ENCODE peak calls at places on chromosomes 5 and 9, in nine cellular contexts. V is cardiac muscle cell; D is GM23248; P is CD8-positive, alpha-beta T cell; C is heart left ventricle; W is thyroid gland; Z is aorta; K is A549; M is fibroblast of lung. H is an unnamed sample. For H3K4me1, the result is how much of the 10 kb centered on the place peaks cover.

GRCh38 chr5:53169933-53170332 is 60.4 kb upstream of the MOCS2 start:
- DNase-seq in W (no peak), V (no peak), M (no peak), P (no peak), C (no peak), D (no peak), Z (no peak), K (no peak), H (no peak)

GRCh38 chr9:117268847-117269452 is 145.9 kb downstream of the ASTN2 start:
- DNase-seq in D (no peak), V (no peak), C (no peak), M (no peak), Z (no peak), K (no peak), W (no peak), P (no peak), H (no peak)

GRCh38 chr5:32677023-32677422 is 34.1 kb upstream of the NPR3 start:
- DNase-seq in W (no peak), M (no peak), K (no peak), P (no peak), D (no peak), C (no peak), Z (no peak), V (no peak), H (no peak)

GRCh38 chr5:146607663-146608315 is 91.8 kb upstream of the GPR151 start:
- DNase-seq in C (no peak), M (peak), W (no peak), D (no peak), V (no peak), K (no peak), P (no peak), Z (no peak), H (no peak)

GRCh38 chr9:120869726-120870125 is 7.3 kb downstream of the PHF19 start:
- DNase-seq in C (no peak), Z (peak), K (no peak), M (no peak), V (no peak), D (no peak), W (no peak), P (no peak), H (no peak)

GRCh38 chr9:106860731-106861584 is 2.0 kb upstream of the ZNF462 start:
- DNase-seq in W (peak), V (peak), C (peak), P (no peak), Z (peak), K (no peak), M (peak), D (peak), H (no peak)

GRCh38 chr9:10252174-10252573 is 360.6 kb downstream of the PTPRD start:
- DNase-seq in C (peak), Z (no peak), V (no peak), P (no peak), M (peak), K (no peak), W (no peak), D (no peak), H (no peak)

GRCh38 chr9:107749787-107750444 is 260.3 kb upstream of the KLF4 start:
- DNase-seq in P (no peak), W (peak), C (peak), K (peak), M (peak), V (no peak), D (peak), Z (peak), H (no peak)

GRCh38 chr5:112691758-112692157 is 45.9 kb upstream of the APC start:
- DNase-seq in M (no peak), K (peak), Z (no peak), D (no peak), C (no peak), P (peak), W (no peak), V (no peak), H (no peak)

GRCh38 chr5:3787604-3788003 is 192.0 kb downstream of the IRX1 start:
- DNase-seq in W (no peak), P (no peak), K (no peak), Z (no peak), C (no peak), M (no peak), V (peak), D (no peak), H (no peak)

GRCh38 chr9:23820731-23821399 is 5.2 kb downstream of the ELAVL2 start:
- DNase-seq in V (peak), D (no peak), W (no peak), C (no peak), M (no peak), K (no peak), P (no peak), Z (no peak), H (peak)

GRCh38 chr9:119961774-119962408 is 592.7 kb upstream of the BRINP1 start:
- DNase-seq in M (no peak), V (peak), P (no peak), Z (no peak), D (peak), K (peak), C (no peak), W (peak), H (no peak)

GRCh38 chr5:172868924-172869565 is 35.0 kb downstream of the ERGIC1 start:
- DNase-seq in V (no peak), C (peak), P (no peak), Z (peak), W (peak), M (peak), K (peak), D (peak), H (no peak)

GRCh38 chr5:56676091-56676768 is 139.1 kb upstream of the MAP3K1 start:
- DNase-seq in Z (no peak), P (no peak), K (no peak), W (no peak), M (no peak), D (peak), V (no peak), C (no peak), H (no peak)

GRCh38 chr5:88143693-88144218 is 124.9 kb downstream of the TMEM161B start:
- DNase-seq in Z (no peak), W (no peak), M (no peak), V (no peak), D (no peak), C (no peak), P (no peak), K (no peak), H (no peak)

GRCh38 chr9:120362446-120362845 is 217.5 kb downstream of the CDK5RAP2 start:
- DNase-seq in P (no peak), K (no peak), Z (no peak), V (no peak), C (no peak), D (peak), M (peak), W (no peak), H (no peak)

GRCh38 chr9:117403848-117404247 is 11.0 kb downstream of the ASTN2 start:
- DNase-seq in Z (no peak), M (no peak), V (no peak), C (no peak), K (no peak), W (no peak), D (no peak), P (no peak), H (no peak)

GRCh38 chr9:135123735-135124134 is 36.3 kb downstream of the OLFM1 start:
- DNase-seq in K (no peak), P (no peak), M (no peak), V (peak), Z (no peak), D (no peak), C (no peak), W (peak), H (no peak)

GRCh38 chr9:108474356-108474755 is 381.4 kb downstream of the ACTL7B start:
- DNase-seq in Z (no peak), W (no peak), C (no peak), V (no peak), K (no peak), P (no peak), D (no peak), M (peak), H (no peak)

GRCh38 chr5:74296685-74297084 is 343.8 kb downstream of the ENC1 start:
- DNase-seq in M (peak), V (no peak), C (peak), W (peak), D (no peak), P (no peak), Z (no peak), K (no peak), H (no peak)

GRCh38 chr5:71860048-71860447 is 141.0 kb downstream of the CARTPT start:
- DNase-seq in K (no peak), P (no peak), C (no peak), Z (no peak), V (no peak), W (no peak), M (no peak), D (no peak), H (no peak)

DNA sequence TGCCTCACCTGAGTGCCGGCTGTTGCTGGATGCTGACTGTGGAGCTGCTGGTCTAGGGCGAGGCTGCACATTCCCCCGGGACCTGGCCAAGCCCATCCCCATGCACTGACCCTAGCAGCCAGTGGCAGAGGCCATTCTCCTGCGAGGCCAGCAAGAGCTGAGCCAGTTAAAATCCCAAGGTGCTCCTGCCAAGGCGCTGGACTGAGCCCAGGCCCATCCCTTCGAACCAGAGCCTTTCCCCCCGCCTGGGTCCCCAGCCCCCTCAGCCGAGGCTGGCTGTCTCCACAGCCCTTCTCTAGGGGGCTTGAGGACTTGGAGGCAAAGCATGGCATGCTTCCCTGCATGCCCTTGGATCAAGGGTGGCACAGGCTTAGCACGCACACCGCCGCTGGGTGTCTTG is 1.6 kb downstream of the ADAMTSL2 start:
- DNase-seq in K (no peak), P (no peak), C (no peak), W (no peak), Z (no peak), V (no peak), D (no peak), M (no peak), H (no peak)
- H3K4me3 ChIP-seq in K (no peak), P (no peak), C (peak), W (no peak), Z (no peak), V (no peak), D (no peak), M (no peak), H (no peak)

GRCh38 chr9:75432888-75433287 is 344.6 kb downstream of the OSTF1 start:
- DNase-seq in K (no peak), C (no peak), M (no peak), W (no peak), V (no peak), P (no peak), Z (no peak), D (no peak), H (no peak)

GRCh38 chr9:75432386-75432785 is 344.1 kb downstream of the OSTF1 start:
- DNase-seq in C (peak), W (no peak), Z (no peak), K (no peak), P (no peak), V (no peak), M (no peak), D (no peak), H (no peak)

GRCh38 chr9:75429531-75430454 is 341.5 kb downstream of the OSTF1 start:
- DNase-seq in D (no peak), C (no peak), Z (no peak), W (no peak), M (no peak), V (no peak), K (no peak), P (no peak), H (no peak)

GRCh38 chr9:75431388-75431787 is 343.1 kb downstream of the OSTF1 start:
- DNase-seq in K (no peak), C (no peak), D (no peak), P (no peak), W (no peak), V (no peak), M (no peak), Z (no peak), H (no peak)
- H3K4me1 ChIP-seq in K (under half), C (under half), D (under half), P (under half), W (under half), V (under half), M (under half), Z (under half), H (under half)

DNA sequence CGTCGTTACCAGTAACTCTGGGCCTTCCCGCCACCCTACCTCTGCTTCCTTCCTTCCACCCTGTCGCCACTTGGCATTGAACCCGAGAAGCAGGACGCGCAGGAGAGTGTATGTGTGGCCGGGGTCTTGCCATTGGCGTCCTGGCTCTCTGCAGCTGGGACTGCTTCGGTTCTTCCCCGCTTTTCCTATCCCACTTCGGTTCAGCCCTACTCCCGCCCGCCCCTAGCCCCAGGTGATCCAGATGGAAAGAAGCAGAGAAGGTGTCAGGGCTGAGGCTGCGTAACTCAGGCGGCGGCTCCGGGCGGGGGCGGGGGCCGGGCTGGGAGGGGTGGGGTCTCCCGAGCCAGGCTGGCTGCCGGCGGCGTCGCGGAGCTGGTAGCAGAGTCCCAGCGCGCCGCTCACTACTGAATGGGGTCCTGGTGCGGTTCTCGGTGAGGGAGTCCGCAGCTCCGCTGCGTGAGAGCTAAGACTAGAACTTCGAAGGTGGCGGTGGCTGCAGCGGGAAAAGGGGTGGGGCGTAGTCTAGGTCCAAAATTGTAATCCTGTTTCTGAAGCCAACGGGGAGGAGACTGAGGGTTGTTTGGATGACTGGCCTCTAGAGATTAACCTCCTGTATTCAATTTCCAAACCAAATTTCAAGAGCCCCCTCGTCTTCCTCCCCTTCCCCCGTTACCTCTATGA is 1.3 kb downstream of the PRR16 start:
- DNase-seq in M (peak), V (peak), P (no peak), K (no peak), Z (peak), C (peak), W (peak), D (peak), H (no peak)
- H3K4me3 ChIP-seq in M (peak), V (peak), P (no peak), K (peak), Z (peak), C (peak), W (no peak), D (peak), H (no peak)

GRCh38 chr5:127508644-127509373 is 8.6 kb upstream of the PRRC1 start:
- DNase-seq in W (no peak), V (no peak), P (no peak), D (no peak), M (no peak), Z (no peak), K (no peak), C (no peak), H (no peak)
- H3K4me1 ChIP-seq in W (under half), V (under half), P (under half), D (under half), M (under half), Z (under half), K (under half), C (under half), H (under half)

GRCh38 chr5:39213437-39214207 is 5.7 kb downstream of the FYB1 start:
- DNase-seq in C (no peak), Z (no peak), M (no peak), V (no peak), D (no peak), W (no peak), K (no peak), P (no peak), H (peak)
- H3K4me3 ChIP-seq in C (no peak), Z (no peak), M (no peak), V (no peak), D (no peak), W (no peak), K (no peak), P (peak), H (peak)

DNA sequence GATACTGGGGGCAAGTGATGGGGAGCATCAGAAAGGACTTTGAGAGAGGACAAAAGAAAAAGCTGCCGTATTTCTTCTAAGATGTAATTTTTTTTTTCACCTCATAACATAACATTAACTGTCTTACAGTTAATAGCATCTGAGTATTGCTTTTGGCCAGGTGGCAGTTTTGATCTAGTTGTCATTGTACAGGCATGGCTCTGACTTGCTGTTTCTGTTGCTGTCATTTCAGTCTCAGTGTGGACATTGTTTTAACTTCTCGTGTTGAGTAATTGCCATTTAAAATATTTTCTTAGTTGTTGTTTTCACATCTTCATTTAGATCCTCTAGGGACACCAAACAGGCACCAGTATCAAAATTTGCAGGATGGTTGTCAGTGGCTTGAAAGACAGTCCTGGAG is 12.4 kb downstream of the SMAD5 start:
- DNase-seq in M (no peak), P (no peak), D (no peak), V (no peak), K (no peak), Z (no peak), C (no peak), W (no peak), H (no peak)
- H3K4me1 ChIP-seq in M (under half), P (under half), D (under half), V (under half), K (under half), Z (under half), C (half or more), W (under half), H (under half)

GRCh38 chr9:8762676-8763075 is 963.1 kb upstream of the DMAC1 start:
- DNase-seq in P (no peak), C (no peak), Z (no peak), D (no peak), W (no peak), K (no peak), V (no peak), M (no peak), H (no peak)
- H3K4me3 ChIP-seq in P (no peak), C (no peak), Z (no peak), D (no peak), W (no peak), K (no peak), V (no peak), M (no peak), H (no peak)

GRCh38 chr9:89494199-89494598 is 3.7 kb downstream of the SEMA4D start:
- DNase-seq in P (no peak), D (no peak), C (no peak), W (no peak), K (no peak), V (no peak), Z (no peak), M (no peak), H (no peak)
- H3K4me1 ChIP-seq in P (half or more), D (under half), C (under half), W (under half), K (under half), V (under half), Z (under half), M (under half), H (half or more)

GRCh38 chr9:136342191-136343120 is 15.1 kb downstream of the GPSM1 start:
- DNase-seq in V (peak), P (peak), W (peak), D (peak), Z (peak), M (peak), C (peak), K (no peak), H (peak)
- H3K4me3 ChIP-seq in V (peak), P (no peak), W (peak), D (no peak), Z (no peak), M (no peak), C (peak), K (no peak), H (no peak)

GRCh38 chr9:136609160-136609475 is 53.6 kb upstream of the EGFL7 start:
- DNase-seq in P (no peak), D (no peak), M (no peak), Z (no peak), V (no peak), C (no peak), K (no peak), W (no peak), H (no peak)
- H3K4me1 ChIP-seq in P (under half), D (under half), M (under half), Z (under half), V (under half), C (under half), K (under half), W (under half), H (under half)

H was measured in CD4-positive, alpha-beta memory T cell.